ENCODE peak calls at places on chromosomes 7 and 10, in six cellular contexts. One of them, this sample, is unnamed.

GRCh38 chr7:96075510-96076349 is 246.2 kb downstream of the SLC25A13 start:
- DNase-seq in spleen: peak; percentile 81
- DNase-seq in suprapubic skin: peak; percentile 77
- DNase-seq in HFFc6: peak; percentile 21
- DNase-seq in right atrium auricular region: peak; percentile 69
- DNase-seq in brain microvascular endothelial cell: peak; percentile 43
- DNase-seq in this sample: peak; percentile 26

GRCh38 chr7:152759655-152760383 is at the start of gene ACTR3B:
- DNase-seq in spleen: peak; percentile 95
- DNase-seq in brain microvascular endothelial cell: peak; percentile 67
- DNase-seq in HFFc6: peak; percentile 65
- DNase-seq in suprapubic skin: peak; percentile 92
- DNase-seq in right atrium auricular region: peak; percentile 86
- DNase-seq in this sample: peak; percentile 91

GRCh38 chr10:100812978-100813377 is 67.6 kb downstream of the PAX2 start:
- DNase-seq in suprapubic skin: no peak
- DNase-seq in HFFc6: no peak
- DNase-seq in spleen: peak; percentile 43
- DNase-seq in brain microvascular endothelial cell: no peak
- DNase-seq in right atrium auricular region: no peak
- DNase-seq in this sample: no peak

GRCh38 chr10:127148066-127148932 is 48.1 kb downstream of the INSYN2A start:
- DNase-seq in spleen: peak; percentile 30
- DNase-seq in HFFc6: peak; percentile 84
- DNase-seq in right atrium auricular region: no peak
- DNase-seq in brain microvascular endothelial cell: peak; percentile 91
- DNase-seq in suprapubic skin: no peak
- DNase-seq in this sample: no peak

GRCh38 chr10:66747451-66747850 is 178.4 kb upstream of the LRRTM3 start:
- DNase-seq in suprapubic skin: no peak
- DNase-seq in HFFc6: peak; percentile 86
- DNase-seq in brain microvascular endothelial cell: peak; percentile 88
- DNase-seq in spleen: no peak
- DNase-seq in right atrium auricular region: no peak
- DNase-seq in this sample: no peak

GRCh38 chr7:98285132-98286092 is 3.9 kb downstream of the BRI3 start:
- DNase-seq in suprapubic skin: no peak
- DNase-seq in HFFc6: no peak
- DNase-seq in spleen: no peak
- DNase-seq in right atrium auricular region: no peak
- DNase-seq in brain microvascular endothelial cell: no peak
- DNase-seq in this sample: no peak

GRCh38 chr10:79065853-79066252 is 2.9 kb upstream of the ZMIZ1 start:
- DNase-seq in brain microvascular endothelial cell: no peak
- DNase-seq in spleen: peak; percentile 36
- DNase-seq in suprapubic skin: no peak
- DNase-seq in HFFc6: no peak
- DNase-seq in right atrium auricular region: no peak
- DNase-seq in this sample: no peak

GRCh38 chr10:110609592-110609991 is 34.5 kb upstream of the RBM20 start:
- DNase-seq in HFFc6: no peak
- DNase-seq in spleen: no peak
- DNase-seq in brain microvascular endothelial cell: no peak
- DNase-seq in suprapubic skin: no peak
- DNase-seq in right atrium auricular region: no peak
- DNase-seq in this sample: no peak

GRCh38 chr7:52463341-52463740 is 572.1 kb upstream of the POM121L12 start:
- DNase-seq in spleen: no peak
- DNase-seq in right atrium auricular region: no peak
- DNase-seq in HFFc6: no peak
- DNase-seq in suprapubic skin: no peak
- DNase-seq in brain microvascular endothelial cell: no peak
- DNase-seq in this sample: no peak

DNA sequence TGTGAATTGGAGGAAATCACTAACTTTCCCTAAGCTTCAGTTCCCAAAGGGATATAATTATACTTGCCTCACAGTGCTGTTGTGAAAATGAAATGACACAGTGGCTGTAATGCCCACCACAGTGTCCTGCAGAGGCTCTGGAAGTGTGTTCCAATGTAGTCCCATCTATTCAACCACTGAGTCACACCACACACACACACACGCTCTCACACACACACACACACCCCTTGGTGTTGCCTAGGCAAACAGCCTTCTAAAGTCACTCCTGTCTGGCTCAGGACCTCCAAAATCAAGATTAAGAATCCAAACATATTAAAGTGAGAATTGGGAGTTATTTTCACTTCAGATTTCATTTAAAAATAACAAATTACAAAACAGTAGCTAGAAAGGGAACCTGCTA is 73.3 kb downstream of the NRCAM start:
- DNase-seq in spleen: no peak
- DNase-seq in brain microvascular endothelial cell: no peak
- DNase-seq in HFFc6: no peak
- DNase-seq in right atrium auricular region: no peak
- DNase-seq in suprapubic skin: no peak
- DNase-seq in this sample: no peak
- TF ChIP-seq CTCF in spleen: no peak
- TF ChIP-seq CTCF in brain microvascular endothelial cell: no peak
- TF ChIP-seq CTCF in HFFc6: no peak
- TF ChIP-seq CTCF in right atrium auricular region: no peak
- TF ChIP-seq CTCF in suprapubic skin: no peak
- TF ChIP-seq CTCF in this sample: no peak

DNA sequence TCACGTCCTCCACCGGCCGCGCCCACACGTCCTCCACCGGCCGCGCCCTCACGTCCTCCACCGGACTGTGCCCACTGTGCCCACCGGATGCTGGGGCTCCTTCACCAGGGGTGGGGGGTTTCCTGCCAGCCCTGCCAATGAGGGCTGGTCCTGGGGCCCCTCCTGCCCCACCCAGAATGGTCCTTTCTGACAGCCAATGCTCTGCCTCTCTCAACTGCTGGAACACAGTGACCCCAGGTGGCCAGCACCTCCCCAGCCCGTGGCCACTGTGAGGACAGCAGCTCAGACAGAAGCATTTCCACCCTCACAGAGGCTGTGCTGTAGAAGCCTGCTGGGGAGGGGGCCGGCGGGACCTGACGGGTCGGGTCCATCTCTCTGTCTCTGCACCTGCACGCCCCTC is 90.1 kb upstream of the DNAAF5 start:
- DNase-seq in right atrium auricular region: no peak
- DNase-seq in spleen: no peak
- DNase-seq in suprapubic skin: no peak
- DNase-seq in brain microvascular endothelial cell: peak; percentile 21
- DNase-seq in HFFc6: peak; percentile 22
- DNase-seq in this sample: peak; percentile 65
- TF ChIP-seq CTCF in right atrium auricular region: no peak
- TF ChIP-seq CTCF in spleen: peak; percentile 51
- TF ChIP-seq CTCF in suprapubic skin: no peak
- TF ChIP-seq CTCF in brain microvascular endothelial cell: peak; percentile 64
- TF ChIP-seq CTCF in HFFc6: peak; percentile 66
- TF ChIP-seq CTCF in this sample: peak; percentile 65

GRCh38 chr10:31134303-31134928 is 102.8 kb upstream of the ZNF438 start:
- DNase-seq in suprapubic skin: no peak
- DNase-seq in HFFc6: peak; percentile 48
- DNase-seq in right atrium auricular region: peak; percentile 60
- DNase-seq in brain microvascular endothelial cell: peak; percentile 41
- DNase-seq in spleen: no peak
- DNase-seq in this sample: peak; percentile 16
- TF ChIP-seq CTCF in suprapubic skin: no peak
- TF ChIP-seq CTCF in HFFc6: no peak
- TF ChIP-seq CTCF in right atrium auricular region: no peak
- TF ChIP-seq CTCF in brain microvascular endothelial cell: no peak
- TF ChIP-seq CTCF in spleen: no peak
- TF ChIP-seq CTCF in this sample: no peak

DNA sequence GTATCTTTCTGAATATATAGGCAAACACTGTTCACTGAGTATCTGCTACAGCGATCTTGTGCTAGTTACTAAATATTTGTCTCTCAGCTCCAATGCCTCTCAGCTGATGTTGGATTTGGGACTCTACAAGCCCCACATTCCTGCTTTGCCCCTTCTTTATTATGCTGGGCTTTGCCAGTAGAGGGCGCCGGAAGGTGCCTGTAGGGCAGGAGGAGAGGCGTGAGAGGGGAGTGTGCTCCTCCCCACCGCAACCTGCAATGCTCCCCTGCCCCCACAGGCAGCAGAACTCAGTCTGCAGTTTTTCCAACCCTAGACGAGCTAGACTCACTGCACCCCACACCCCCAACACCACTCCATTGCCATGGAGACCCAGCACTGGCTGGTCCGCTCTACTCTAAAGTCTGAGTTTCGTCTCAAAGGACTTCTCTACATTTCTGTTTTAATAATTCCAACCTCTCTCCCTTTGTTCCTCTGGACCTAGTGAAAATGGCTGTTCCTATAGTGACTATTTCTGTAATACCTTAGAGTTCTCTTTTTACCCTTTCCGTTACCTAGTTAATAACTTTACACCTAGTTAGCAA is 337.6 kb downstream of the CCSER2 start:
- DNase-seq in right atrium auricular region: no peak
- DNase-seq in HFFc6: no peak
- DNase-seq in spleen: no peak
- DNase-seq in brain microvascular endothelial cell: no peak
- DNase-seq in suprapubic skin: no peak
- DNase-seq in this sample: no peak
- TF ChIP-seq CTCF in right atrium auricular region: no peak
- TF ChIP-seq CTCF in HFFc6: peak; percentile 24
- TF ChIP-seq CTCF in spleen: peak; percentile 21
- TF ChIP-seq CTCF in brain microvascular endothelial cell: peak; percentile 31
- TF ChIP-seq CTCF in suprapubic skin: no peak
- TF ChIP-seq CTCF in this sample: peak; percentile 25

DNA sequence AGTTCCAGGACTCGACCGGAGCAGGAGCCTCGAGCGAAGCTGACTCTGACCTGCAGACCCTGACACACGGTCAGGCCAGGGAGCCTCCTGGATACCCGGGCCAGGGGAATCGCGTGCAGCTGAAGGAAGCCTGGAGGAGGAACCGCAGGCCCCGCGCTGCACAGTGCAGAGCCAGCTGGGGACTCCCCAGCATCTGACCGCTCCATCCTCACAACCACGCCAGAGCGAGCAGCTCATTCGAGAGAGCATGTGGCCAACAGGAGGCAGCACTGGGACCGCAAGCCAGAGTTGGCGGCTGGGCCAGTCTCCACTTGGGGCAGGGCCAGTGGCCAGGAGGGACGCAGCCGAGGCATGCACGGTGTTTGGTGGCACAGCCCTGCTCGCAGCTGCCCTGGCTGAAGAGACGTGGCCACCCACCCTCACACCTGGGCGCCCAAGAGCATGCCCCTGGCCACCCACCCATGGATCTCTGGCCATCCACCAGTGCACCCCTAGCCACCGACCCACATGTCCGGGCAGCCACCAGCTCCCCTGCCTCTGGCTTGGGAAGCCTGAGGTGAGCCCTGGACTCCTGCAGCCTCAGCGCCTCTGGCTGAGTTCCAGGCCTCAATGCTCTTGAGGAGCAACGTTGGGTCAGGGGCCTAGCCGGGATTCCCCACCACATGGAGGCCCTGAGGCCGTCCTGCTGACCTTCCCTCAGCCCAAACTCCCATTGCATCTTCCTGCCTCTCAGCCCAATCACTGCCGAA is 213.9 kb downstream of the ELFN1 start:
- DNase-seq in brain microvascular endothelial cell: no peak
- DNase-seq in spleen: no peak
- DNase-seq in HFFc6: no peak
- DNase-seq in right atrium auricular region: no peak
- DNase-seq in suprapubic skin: no peak
- DNase-seq in this sample: no peak
- TF ChIP-seq CTCF in brain microvascular endothelial cell: peak; percentile 21
- TF ChIP-seq CTCF in spleen: no peak
- TF ChIP-seq CTCF in HFFc6: peak; percentile 58
- TF ChIP-seq CTCF in right atrium auricular region: no peak
- TF ChIP-seq CTCF in suprapubic skin: no peak
- TF ChIP-seq CTCF in this sample: no peak

GRCh38 chr7:80732635-80733034 is 94.2 kb downstream of the CD36 start:
- DNase-seq in suprapubic skin: no peak
- DNase-seq in brain microvascular endothelial cell: no peak
- DNase-seq in spleen: no peak
- DNase-seq in HFFc6: no peak
- DNase-seq in right atrium auricular region: no peak
- DNase-seq in this sample: no peak
- TF ChIP-seq CTCF in suprapubic skin: no peak
- TF ChIP-seq CTCF in brain microvascular endothelial cell: peak; percentile 29
- TF ChIP-seq CTCF in spleen: no peak
- TF ChIP-seq CTCF in HFFc6: peak; percentile 73
- TF ChIP-seq CTCF in right atrium auricular region: no peak
- TF ChIP-seq CTCF in this sample: no peak

GRCh38 chr7:88344956-88345832 is 38.5 kb upstream of the STEAP4 start:
- DNase-seq in HFFc6: no peak
- DNase-seq in right atrium auricular region: no peak
- DNase-seq in brain microvascular endothelial cell: peak; percentile 28
- DNase-seq in spleen: peak; percentile 83
- DNase-seq in suprapubic skin: no peak
- DNase-seq in this sample: no peak
- TF ChIP-seq CTCF in HFFc6: no peak
- TF ChIP-seq CTCF in right atrium auricular region: no peak
- TF ChIP-seq CTCF in brain microvascular endothelial cell: peak; percentile 83
- TF ChIP-seq CTCF in spleen: peak; percentile 29
- TF ChIP-seq CTCF in suprapubic skin: peak; percentile 51
- TF ChIP-seq CTCF in this sample: no peak

DNA sequence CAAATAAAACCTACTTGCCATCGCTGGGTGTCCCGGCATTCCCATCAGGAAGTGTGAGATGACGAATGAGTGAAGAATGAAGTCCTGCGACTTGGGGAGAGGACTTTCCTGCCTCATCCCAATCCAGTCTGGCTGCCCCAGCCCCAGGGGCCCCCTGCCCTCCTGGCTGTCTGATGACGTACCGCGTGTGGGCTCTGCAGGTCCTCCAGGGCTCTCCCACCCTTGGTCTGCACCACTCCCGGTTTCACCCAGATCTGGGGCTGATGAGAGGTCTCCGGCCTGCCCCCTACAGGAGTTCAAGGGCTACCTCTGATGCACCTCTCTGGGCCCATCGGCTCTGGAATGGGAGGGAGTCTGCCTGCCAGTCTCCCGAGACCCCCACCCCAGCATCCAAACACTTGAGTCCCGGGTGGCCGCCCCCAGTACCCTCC is 9.8 kb downstream of the ATP6V1F start:
- DNase-seq in HFFc6: no peak
- DNase-seq in suprapubic skin: no peak
- DNase-seq in spleen: no peak
- DNase-seq in right atrium auricular region: no peak
- DNase-seq in brain microvascular endothelial cell: no peak
- DNase-seq in this sample: no peak
- TF ChIP-seq CTCF in HFFc6: peak; percentile 47
- TF ChIP-seq CTCF in suprapubic skin: no peak
- TF ChIP-seq CTCF in spleen: no peak
- TF ChIP-seq CTCF in right atrium auricular region: no peak
- TF ChIP-seq CTCF in brain microvascular endothelial cell: peak; percentile 33
- TF ChIP-seq CTCF in this sample: no peak

This sample was measured in natural killer cell.